ENCODE peak calls at places on chromosomes 16 and 17, in seven cellular contexts. S is germinal center; D is HTR-8/SVneo; P is midbrain; O is stimulated activated CD8-positive, alpha-beta memory T cell treated with anti-CD3 and anti-CD28 coated beads, Interleukin-15, amount 100 ng/mL, for 4 hours; G is NCI-H748 treated with DMSO at 0.1 percent for 48 hours; M is activated CD8-positive, alpha-beta memory T cell treated with anti-CD3 and anti-CD28 coated beads, Interleukin-2, amount 50 U/mL, for 48 hours. A is an unnamed sample.

GRCh38 chr17:54813896-54814295 is 86.8 kb upstream of the TOM1L1 start:
- DNase-seq in S (no peak), D (no peak), P (no peak), O (no peak), G (no peak), M (no peak), A (no peak)

GRCh38 chr17:82497483-82498405 is 21.8 kb upstream of the FOXK2 start:
- DNase-seq in S (no peak), D (no peak), P (no peak), O (no peak), G (no peak), M (peak), A (no peak)

GRCh38 chr17:45235071-45236001 is 13.7 kb downstream of the FMNL1 start:
- DNase-seq in S (peak), D (peak), P (peak), O (peak), G (peak), M (peak), A (no peak)

GRCh38 chr16:71675380-71675779 is 49.1 kb downstream of the PHLPP2 start:
- DNase-seq in S (no peak), D (no peak), P (no peak), O (no peak), G (no peak), M (no peak), A (no peak)

GRCh38 chr16:48246066-48246465 is 1.3 kb downstream of the ABCC11 start:
- DNase-seq in S (no peak), D (no peak), P (no peak), O (no peak), G (no peak), M (no peak), A (no peak)

GRCh38 chr16:88599092-88599733 is 29.0 kb downstream of the ZC3H18 start:
- DNase-seq in S (no peak), D (no peak), P (peak), O (no peak), G (no peak), M (no peak), A (no peak)

GRCh38 chr17:49455226-49455968 is 39.7 kb upstream of the NGFR start:
- DNase-seq in S (no peak), D (no peak), P (no peak), O (no peak), G (no peak), M (no peak), A (no peak)

GRCh38 chr16:24499193-24499814 is 40.1 kb upstream of the RBBP6 start:
- DNase-seq in S (no peak), D (peak), P (peak), O (no peak), G (peak), M (no peak), A (no peak)

GRCh38 chr17:50129303-50129945 is 536 bp downstream of the SAMD14 start:
- DNase-seq in S (no peak), D (no peak), P (no peak), O (no peak), G (no peak), M (no peak), A (no peak)